ENCODE peak calls at places on chromosome 14, in eight cellular contexts. L is CD8-positive, alpha-beta T cell; A is ovary; H is A549; F is mucosa of descending colon; K is stomach; G is lung; N is PC-9. Y is an unnamed sample.

GRCh38 chr14:52003324-52003723 is 14.0 kb downstream of the RTRAF start:
- DNase-seq in N (no peak), A (no peak), K (no peak), L (no peak), H (no peak), F (no peak), G (no peak), Y (no peak)

GRCh38 chr14:78790262-78790661 is 620.1 kb downstream of the NRXN3 start:
- DNase-seq in H (peak; percentile 4), N (no peak), G (no peak), F (no peak), A (no peak), K (no peak), L (no peak), Y (no peak)

GRCh38 chr14:33946679-33947078 is 4.2 kb downstream of the EGLN3 start:
- DNase-seq in N (no peak), F (no peak), G (no peak), K (no peak), A (no peak), L (no peak), H (no peak), Y (no peak)

GRCh38 chr14:24079521-24080141 is 8.3 kb downstream of the CPNE6 start:
- DNase-seq in N (no peak), G (no peak), A (no peak), K (no peak), H (no peak), F (no peak), L (no peak), Y (no peak)

GRCh38 chr14:71711131-71711530 is 221.1 kb upstream of the RGS6 start:
- DNase-seq in H (no peak), L (no peak), A (no peak), G (no peak), F (no peak), K (no peak), N (no peak), Y (no peak)

GRCh38 chr14:105503918-105504692 is 13.1 kb downstream of the TEDC1 start:
- DNase-seq in N (no peak), G (no peak), L (no peak), H (peak; percentile 13), F (no peak), A (no peak), K (no peak), Y (no peak)

GRCh38 chr14:89420502-89420901 is 3.5 kb upstream of the FOXN3 start:
- DNase-seq in G (no peak), A (no peak), L (no peak), F (peak; percentile 35), H (no peak), N (no peak), K (no peak), Y (no peak)

GRCh38 chr14:65472189-65472588 is 59.7 kb downstream of the FUT8 start:
- DNase-seq in L (no peak), N (peak; percentile 6), G (no peak), H (no peak), A (no peak), K (no peak), F (no peak), Y (no peak)

GRCh38 chr14:40188006-40188405 is 755.8 kb upstream of the FBXO33 start:
- DNase-seq in K (no peak), L (no peak), H (peak; percentile 1), A (no peak), N (no peak), F (no peak), G (no peak), Y (no peak)

GRCh38 chr14:47278233-47278842 is 397.1 kb downstream of the MDGA2 start:
- DNase-seq in F (peak; percentile 67), K (peak; percentile 43), H (peak; percentile 31), N (peak; percentile 9), G (peak; percentile 61), A (no peak), L (no peak), Y (peak; percentile 47)

GRCh38 chr14:71666579-71667145 is 265.6 kb upstream of the RGS6 start:
- DNase-seq in L (no peak), K (no peak), N (no peak), H (no peak), G (no peak), F (no peak), A (no peak), Y (no peak)

GRCh38 chr14:39615352-39615751 is 183.1 kb upstream of the FBXO33 start:
- DNase-seq in N (no peak), K (no peak), G (no peak), L (no peak), F (no peak), H (no peak), A (no peak), Y (no peak)

GRCh38 chr14:74502236-74503019 is 8.9 kb downstream of the ISCA2 start:
- DNase-seq in K (no peak), F (peak; percentile 39), L (no peak), G (no peak), A (no peak), N (peak; percentile 47), H (peak; percentile 60), Y (peak; percentile 56)

GRCh38 chr14:102928412-102929348 is 6.2 kb downstream of the AMN start:
- DNase-seq in N (peak; percentile 97), F (peak; percentile 95), A (peak; percentile 60), G (peak; percentile 90), L (peak; percentile 84), H (no peak), K (peak; percentile 87), Y (peak; percentile 95)

GRCh38 chr14:89845346-89845745 is 109.2 kb downstream of the EFCAB11 start:
- DNase-seq in G (no peak), H (peak; percentile 78), K (no peak), N (no peak), A (no peak), L (no peak), F (no peak), Y (peak; percentile 40)

GRCh38 chr14:72478397-72479025 is 415.4 kb downstream of the DPF3 start:
- DNase-seq in N (no peak), K (no peak), L (no peak), A (no peak), H (no peak), F (no peak), G (no peak), Y (no peak)

GRCh38 chr14:89723930-89724915 is 230.3 kb downstream of the EFCAB11 start:
- DNase-seq in K (no peak), A (no peak), H (no peak), F (no peak), G (no peak), L (no peak), N (no peak), Y (no peak)

GRCh38 chr14:90678420-90678819 is 137.8 kb downstream of the TTC7B start:
- DNase-seq in H (no peak), K (no peak), L (no peak), A (no peak), G (no peak), F (no peak), N (no peak), Y (no peak)

DNA sequence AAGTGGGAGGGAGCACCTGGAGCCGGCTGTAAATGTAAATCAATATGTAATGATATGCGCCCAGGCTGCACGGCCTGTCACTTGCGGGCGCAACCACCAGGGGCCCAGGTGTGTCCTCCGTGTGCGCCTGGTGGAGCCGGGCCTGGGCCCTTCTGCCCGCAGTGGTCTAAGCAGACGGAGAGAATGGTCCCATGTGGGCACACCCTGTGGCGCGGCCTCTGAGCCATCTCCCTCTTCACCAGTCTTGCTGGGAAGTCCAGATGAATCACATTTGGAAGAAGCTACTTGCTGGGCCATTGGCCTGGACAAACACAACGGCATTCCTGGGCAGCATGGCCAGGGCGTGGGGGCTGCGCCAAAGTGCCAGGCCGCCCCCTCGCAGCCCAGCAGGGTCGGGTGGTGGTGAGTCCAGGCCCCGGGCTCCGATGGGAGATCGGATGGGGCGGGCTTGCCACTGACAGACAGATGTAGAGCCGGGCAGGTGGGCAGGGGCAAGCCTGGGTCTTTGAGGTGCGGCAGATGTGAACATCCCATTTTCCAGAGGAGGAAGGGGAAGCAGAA is 193.2 kb upstream of the C14orf180 start:
- DNase-seq in F (no peak), L (no peak), G (no peak), K (no peak), N (no peak), H (no peak), A (no peak), Y (no peak)
- TF ChIP-seq CTCF in F (no peak), L (no peak), G (no peak), K (no peak), N (no peak), H (no peak), A (no peak), Y (no peak)

GRCh38 chr14:68627050-68627867 is 165.6 kb downstream of the ZFP36L1 start:
- DNase-seq in L (no peak), N (peak; percentile 40), K (peak; percentile 51), H (peak; percentile 15), A (peak; percentile 33), G (no peak), F (no peak), Y (no peak)
- H3K4me1 ChIP-seq in L (peaks cover 16% of the 10 kb centered on the region), N (peaks cover 45% of the 10 kb centered on the region), K (peaks cover 35% of the 10 kb centered on the region), H (no peaks in the 10 kb centered on the region), A (peaks cover 6% of the 10 kb centered on the region), G (peaks cover 12% of the 10 kb centered on the region), F (no peaks in the 10 kb centered on the region), Y (peaks cover 26% of the 10 kb centered on the region)

GRCh38 chr14:81169711-81170103 is 51.1 kb downstream of the GTF2A1 start:
- DNase-seq in F (peak; percentile 69), H (no peak), K (peak; percentile 58), L (no peak), A (peak; percentile 55), N (peak; percentile 11), G (peak; percentile 67), Y (no peak)

GRCh38 chr14:81172353-81172752 is 48.4 kb downstream of the GTF2A1 start:
- DNase-seq in K (no peak), G (no peak), N (no peak), H (no peak), F (no peak), A (no peak), L (no peak), Y (no peak)

GRCh38 chr14:81170104-81170828 is 50.5 kb downstream of the GTF2A1 start:
- DNase-seq in A (peak; percentile 91), F (peak; percentile 93), G (peak; percentile 92), N (peak; percentile 84), H (peak; percentile 91), K (peak; percentile 92), L (peak; percentile 89), Y (peak; percentile 88)

GRCh38 chr14:81169267-81169666 is 51.5 kb downstream of the GTF2A1 start:
- DNase-seq in F (no peak), K (no peak), G (no peak), L (no peak), H (no peak), A (no peak), N (no peak), Y (no peak)

DNA sequence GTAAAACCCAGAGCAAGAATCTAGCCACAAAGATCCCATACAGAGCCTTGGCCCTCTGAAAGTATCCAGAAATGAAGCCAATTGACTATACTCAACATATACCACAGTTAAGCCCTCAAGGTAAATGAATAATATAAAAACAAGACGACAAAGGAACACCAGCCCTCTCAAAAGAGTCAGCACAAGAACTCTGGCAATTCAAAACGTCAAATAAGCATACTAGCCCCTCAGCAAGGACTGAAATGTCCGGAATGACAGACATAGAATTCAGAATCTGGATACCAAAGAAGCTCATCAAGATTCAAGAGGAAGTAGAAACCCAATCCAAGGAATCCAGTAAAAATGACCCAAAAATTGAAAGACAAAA is 49.9 kb downstream of the GTF2A1 start:
- DNase-seq in L (no peak), A (no peak), H (no peak), G (no peak), K (no peak), N (no peak), F (no peak), Y (no peak)
- TF ChIP-seq CTCF in L (no peak), A (no peak), H (no peak), G (no peak), K (no peak), N (peak; percentile 47), F (no peak), Y (no peak)

GRCh38 chr14:92906823-92907222 is 16.1 kb upstream of the CHGA start:
- DNase-seq in K (no peak), N (no peak), A (no peak), F (no peak), H (no peak), G (no peak), L (no peak), Y (no peak)
- H3K4me1 ChIP-seq in K (no peaks in the 10 kb centered on the region), N (no peaks in the 10 kb centered on the region), A (no peaks in the 10 kb centered on the region), F (no peaks in the 10 kb centered on the region), H (no peaks in the 10 kb centered on the region), G (no peaks in the 10 kb centered on the region), L (peaks cover 18% of the 10 kb centered on the region), Y (no peaks in the 10 kb centered on the region)

Y was measured in Caco-2.